ENCODE peak calls at places on chromosomes 5 and 9, in nine cellular contexts. One of them, this sample, is unnamed.

GRCh38 chr5:138903113-138903789 is 28.1 kb upstream of the LRRTM2 start:
- DNase-seq in uterus: no peak
- DNase-seq in A549: no peak
- DNase-seq in tibial artery: no peak
- DNase-seq in neural progenitor cell: no peak
- DNase-seq in SJSA1: no peak
- DNase-seq in osteoblast: peak; percentile 18
- DNase-seq in A673: no peak
- DNase-seq in endothelial cell of umbilical vein: peak; percentile 77
- DNase-seq in this sample: no peak

GRCh38 chr9:125099816-125100215 is 43.5 kb downstream of the SCAI start:
- DNase-seq in uterus: no peak
- DNase-seq in A549: no peak
- DNase-seq in tibial artery: no peak
- DNase-seq in neural progenitor cell: no peak
- DNase-seq in SJSA1: no peak
- DNase-seq in osteoblast: no peak
- DNase-seq in A673: no peak
- DNase-seq in endothelial cell of umbilical vein: no peak
- DNase-seq in this sample: peak; percentile 38

GRCh38 chr9:97327562-97327961 is 20.1 kb downstream of the CCDC180 start:
- DNase-seq in uterus: no peak
- DNase-seq in A549: no peak
- DNase-seq in tibial artery: no peak
- DNase-seq in neural progenitor cell: no peak
- DNase-seq in SJSA1: no peak
- DNase-seq in osteoblast: no peak
- DNase-seq in A673: no peak
- DNase-seq in endothelial cell of umbilical vein: no peak
- DNase-seq in this sample: no peak

GRCh38 chr5:105952875-105953274 is 1717.9 kb downstream of the EFNA5 start:
- DNase-seq in uterus: no peak
- DNase-seq in A549: no peak
- DNase-seq in tibial artery: no peak
- DNase-seq in neural progenitor cell: no peak
- DNase-seq in SJSA1: no peak
- DNase-seq in osteoblast: no peak
- DNase-seq in A673: peak; percentile 91
- DNase-seq in endothelial cell of umbilical vein: no peak
- DNase-seq in this sample: no peak

GRCh38 chr5:157719231-157719630 is 12.0 kb upstream of the THG1L start:
- DNase-seq in uterus: no peak
- DNase-seq in A549: no peak
- DNase-seq in tibial artery: no peak
- DNase-seq in neural progenitor cell: no peak
- DNase-seq in SJSA1: no peak
- DNase-seq in osteoblast: no peak
- DNase-seq in A673: no peak
- DNase-seq in endothelial cell of umbilical vein: no peak
- DNase-seq in this sample: no peak

GRCh38 chr9:109062543-109062942 is 49.2 kb upstream of the CTNNAL1 start:
- DNase-seq in uterus: no peak
- DNase-seq in A549: no peak
- DNase-seq in tibial artery: no peak
- DNase-seq in neural progenitor cell: no peak
- DNase-seq in SJSA1: no peak
- DNase-seq in osteoblast: no peak
- DNase-seq in A673: no peak
- DNase-seq in endothelial cell of umbilical vein: no peak
- DNase-seq in this sample: no peak

GRCh38 chr5:169906745-169907649 is 73.3 kb downstream of the INSYN2B start:
- DNase-seq in uterus: no peak
- DNase-seq in A549: no peak
- DNase-seq in tibial artery: no peak
- DNase-seq in neural progenitor cell: no peak
- DNase-seq in SJSA1: no peak
- DNase-seq in osteoblast: peak; percentile 42
- DNase-seq in A673: peak; percentile 21
- DNase-seq in endothelial cell of umbilical vein: no peak
- DNase-seq in this sample: no peak

GRCh38 chr9:131094622-131095021 is 1.7 kb upstream of the AIF1L start:
- DNase-seq in uterus: no peak
- DNase-seq in A549: no peak
- DNase-seq in tibial artery: no peak
- DNase-seq in neural progenitor cell: no peak
- DNase-seq in SJSA1: no peak
- DNase-seq in osteoblast: peak; percentile 91
- DNase-seq in A673: no peak
- DNase-seq in endothelial cell of umbilical vein: no peak
- DNase-seq in this sample: no peak

GRCh38 chr9:90107021-90107771 is 502.4 kb downstream of the GADD45G start:
- DNase-seq in uterus: peak; percentile 67
- DNase-seq in A549: peak; percentile 27
- DNase-seq in tibial artery: no peak
- DNase-seq in neural progenitor cell: no peak
- DNase-seq in SJSA1: no peak
- DNase-seq in osteoblast: no peak
- DNase-seq in A673: no peak
- DNase-seq in endothelial cell of umbilical vein: no peak
- DNase-seq in this sample: peak; percentile 45

GRCh38 chr9:130940023-130940549 is 1.0 kb upstream of the FIBCD1 start:
- DNase-seq in uterus: no peak
- DNase-seq in A549: no peak
- DNase-seq in tibial artery: no peak
- DNase-seq in neural progenitor cell: peak; percentile 53
- DNase-seq in SJSA1: no peak
- DNase-seq in osteoblast: no peak
- DNase-seq in A673: no peak
- DNase-seq in endothelial cell of umbilical vein: no peak
- DNase-seq in this sample: no peak

GRCh38 chr5:153775923-153776322 is 262.8 kb downstream of the FAM114A2 start:
- DNase-seq in uterus: no peak
- DNase-seq in A549: no peak
- DNase-seq in tibial artery: no peak
- DNase-seq in neural progenitor cell: no peak
- DNase-seq in SJSA1: no peak
- DNase-seq in osteoblast: no peak
- DNase-seq in A673: no peak
- DNase-seq in endothelial cell of umbilical vein: no peak
- DNase-seq in this sample: no peak

GRCh38 chr9:14775917-14776316 is 53.4 kb upstream of the CER1 start:
- DNase-seq in uterus: no peak
- DNase-seq in A549: no peak
- DNase-seq in tibial artery: no peak
- DNase-seq in neural progenitor cell: no peak
- DNase-seq in SJSA1: no peak
- DNase-seq in osteoblast: no peak
- DNase-seq in A673: no peak
- DNase-seq in endothelial cell of umbilical vein: no peak
- DNase-seq in this sample: no peak

GRCh38 chr5:96384353-96384752 is 48.7 kb downstream of the PCSK1 start:
- DNase-seq in uterus: no peak
- DNase-seq in A549: peak; percentile 35
- DNase-seq in tibial artery: peak; percentile 59
- DNase-seq in neural progenitor cell: no peak
- DNase-seq in SJSA1: peak; percentile 50
- DNase-seq in osteoblast: peak; percentile 69
- DNase-seq in A673: no peak
- DNase-seq in endothelial cell of umbilical vein: peak; percentile 83
- DNase-seq in this sample: no peak

GRCh38 chr5:151080620-151081425 is at the start of gene TNIP1:
- DNase-seq in uterus: peak; percentile 96
- DNase-seq in A549: peak; percentile 88
- DNase-seq in tibial artery: peak; percentile 89
- DNase-seq in neural progenitor cell: peak; percentile 87
- DNase-seq in SJSA1: peak; percentile 99
- DNase-seq in osteoblast: peak; percentile 99
- DNase-seq in A673: peak; percentile 84
- DNase-seq in endothelial cell of umbilical vein: peak; percentile 92
- DNase-seq in this sample: peak; percentile 95

GRCh38 chr9:134611046-134611445 is 30.6 kb upstream of the COL5A1 start:
- DNase-seq in uterus: no peak
- DNase-seq in A549: no peak
- DNase-seq in tibial artery: no peak
- DNase-seq in neural progenitor cell: no peak
- DNase-seq in SJSA1: no peak
- DNase-seq in osteoblast: no peak
- DNase-seq in A673: no peak
- DNase-seq in endothelial cell of umbilical vein: no peak
- DNase-seq in this sample: no peak

GRCh38 chr9:136854842-136855460 is 2.8 kb downstream of the MAMDC4 start:
- DNase-seq in uterus: peak; percentile 15
- DNase-seq in A549: no peak
- DNase-seq in tibial artery: no peak
- DNase-seq in neural progenitor cell: no peak
- DNase-seq in SJSA1: no peak
- DNase-seq in osteoblast: peak; percentile 67
- DNase-seq in A673: no peak
- DNase-seq in endothelial cell of umbilical vein: no peak
- DNase-seq in this sample: no peak

GRCh38 chr5:591746-592145 is 20.4 kb upstream of the CEP72 start:
- DNase-seq in uterus: no peak
- DNase-seq in A549: no peak
- DNase-seq in tibial artery: peak; percentile 15
- DNase-seq in neural progenitor cell: no peak
- DNase-seq in SJSA1: peak; percentile 33
- DNase-seq in osteoblast: no peak
- DNase-seq in A673: no peak
- DNase-seq in endothelial cell of umbilical vein: no peak
- DNase-seq in this sample: no peak

GRCh38 chr5:127529904-127530682 is 12.7 kb downstream of the PRRC1 start:
- DNase-seq in uterus: no peak
- DNase-seq in A549: no peak
- DNase-seq in tibial artery: no peak
- DNase-seq in neural progenitor cell: no peak
- DNase-seq in SJSA1: no peak
- DNase-seq in osteoblast: no peak
- DNase-seq in A673: no peak
- DNase-seq in endothelial cell of umbilical vein: no peak
- DNase-seq in this sample: no peak

GRCh38 chr9:89538874-89539273 is 41.0 kb upstream of the SEMA4D start:
- DNase-seq in uterus: no peak
- DNase-seq in A549: no peak
- DNase-seq in tibial artery: no peak
- DNase-seq in neural progenitor cell: no peak
- DNase-seq in SJSA1: no peak
- DNase-seq in osteoblast: no peak
- DNase-seq in A673: no peak
- DNase-seq in endothelial cell of umbilical vein: no peak
- DNase-seq in this sample: no peak

DNA sequence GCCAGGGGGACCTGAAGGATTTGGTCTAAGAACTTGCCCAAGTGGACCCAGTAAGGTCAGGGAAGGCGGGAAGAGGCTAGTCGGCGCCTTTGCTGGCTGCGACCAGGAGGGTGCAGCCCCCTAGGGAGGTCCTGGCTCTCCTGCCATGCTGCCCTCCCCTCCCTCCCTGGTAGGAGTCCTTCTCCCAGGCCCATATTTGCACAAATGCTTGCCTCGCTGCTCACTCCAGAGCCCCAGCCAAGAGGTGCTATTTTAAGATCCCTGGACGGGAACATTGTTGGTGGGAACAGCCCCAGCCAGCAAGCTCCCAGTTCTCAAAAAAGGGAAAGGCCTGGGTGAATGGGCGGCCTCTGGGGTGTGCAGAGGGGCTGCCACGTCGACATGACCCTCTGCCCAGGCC is 4.3 kb upstream of the IL17B start:
- DNase-seq in uterus: peak; percentile 82
- DNase-seq in A549: no peak
- DNase-seq in tibial artery: peak; percentile 75
- DNase-seq in neural progenitor cell: no peak
- DNase-seq in SJSA1: no peak
- DNase-seq in osteoblast: peak; percentile 92
- DNase-seq in A673: no peak
- DNase-seq in endothelial cell of umbilical vein: no peak
- DNase-seq in this sample: no peak
- H3K27ac ChIP-seq in uterus: peak overlapping the region; percentile 95
- H3K27ac ChIP-seq in A549: no peak overlapping the region
- H3K27ac ChIP-seq in tibial artery: peak overlapping the region; percentile 93
- H3K27ac ChIP-seq in neural progenitor cell: no peak overlapping the region
- H3K27ac ChIP-seq in SJSA1: no peak overlapping the region
- H3K27ac ChIP-seq in osteoblast: peak overlapping the region; percentile 11
- H3K27ac ChIP-seq in A673: no peak overlapping the region
- H3K27ac ChIP-seq in endothelial cell of umbilical vein: no peak overlapping the region
- H3K27ac ChIP-seq in this sample: peak overlapping the region; percentile 29

GRCh38 chr9:127778280-127779135 is at the start of gene SH2D3C:
- DNase-seq in uterus: no peak
- DNase-seq in A549: no peak
- DNase-seq in tibial artery: no peak
- DNase-seq in neural progenitor cell: no peak
- DNase-seq in SJSA1: no peak
- DNase-seq in osteoblast: no peak
- DNase-seq in A673: no peak
- DNase-seq in endothelial cell of umbilical vein: no peak
- DNase-seq in this sample: no peak
- H3K4me1 ChIP-seq in uterus: no peaks in the 10 kb centered on the region
- H3K4me1 ChIP-seq in A549: peaks cover 9% of the 10 kb centered on the region
- H3K4me1 ChIP-seq in tibial artery: no peaks in the 10 kb centered on the region
- H3K4me1 ChIP-seq in neural progenitor cell: peaks cover 12% of the 10 kb centered on the region
- H3K4me1 ChIP-seq in SJSA1: no peaks in the 10 kb centered on the region
- H3K4me1 ChIP-seq in osteoblast: no peaks in the 10 kb centered on the region
- H3K4me1 ChIP-seq in A673: no peaks in the 10 kb centered on the region
- H3K4me1 ChIP-seq in endothelial cell of umbilical vein: peaks cover 21% of the 10 kb centered on the region
- H3K4me1 ChIP-seq in this sample: peaks cover 7% of the 10 kb centered on the region

DNA sequence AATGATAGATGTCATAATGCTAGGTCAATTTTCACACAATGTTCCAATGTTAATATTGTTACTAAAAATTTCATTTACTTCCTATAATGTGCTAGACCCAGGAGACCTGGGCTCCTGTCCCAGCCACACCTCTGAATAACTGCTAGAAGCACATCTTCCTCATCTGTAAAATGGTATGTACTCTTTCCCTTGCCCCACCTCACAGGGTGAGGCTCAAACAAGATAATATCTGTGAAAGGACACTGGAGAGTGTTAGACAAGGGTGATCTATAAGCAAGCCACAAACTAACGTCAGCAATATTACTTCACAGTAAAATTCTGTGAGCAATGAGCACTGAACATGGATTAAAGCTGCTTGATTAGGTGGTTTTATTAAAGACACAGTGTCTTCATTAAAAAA is 186.4 kb downstream of the EPB41L4A start:
- DNase-seq in uterus: no peak
- DNase-seq in A549: no peak
- DNase-seq in tibial artery: no peak
- DNase-seq in neural progenitor cell: no peak
- DNase-seq in SJSA1: no peak
- DNase-seq in osteoblast: no peak
- DNase-seq in A673: no peak
- DNase-seq in endothelial cell of umbilical vein: no peak
- DNase-seq in this sample: no peak
- H3K27ac ChIP-seq in uterus: no peak overlapping the region
- H3K27ac ChIP-seq in A549: peak overlapping the region; percentile 50
- H3K27ac ChIP-seq in tibial artery: no peak overlapping the region
- H3K27ac ChIP-seq in neural progenitor cell: no peak overlapping the region
- H3K27ac ChIP-seq in SJSA1: no peak overlapping the region
- H3K27ac ChIP-seq in osteoblast: no peak overlapping the region
- H3K27ac ChIP-seq in A673: no peak overlapping the region
- H3K27ac ChIP-seq in endothelial cell of umbilical vein: no peak overlapping the region
- H3K27ac ChIP-seq in this sample: no peak overlapping the region

DNA sequence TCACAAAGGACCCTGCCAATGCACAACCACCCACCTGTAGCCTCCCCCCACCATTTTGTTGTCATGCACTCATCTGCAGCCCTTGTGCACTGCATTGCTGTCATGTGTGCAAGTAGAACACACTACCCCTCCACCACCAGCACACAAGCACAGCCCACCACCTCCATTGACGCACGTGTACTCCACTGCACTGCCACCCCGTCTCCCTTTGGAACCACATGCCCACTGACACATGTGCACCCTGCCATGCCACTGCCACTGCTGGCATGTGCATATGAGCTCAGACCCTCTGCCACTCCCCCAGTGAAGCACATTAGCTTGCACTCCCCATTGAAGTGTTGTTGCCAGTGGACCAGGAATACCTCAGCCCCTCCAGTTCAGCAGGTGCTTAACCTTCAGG is 530.3 kb upstream of the ACO1 start:
- DNase-seq in uterus: no peak
- DNase-seq in A549: no peak
- DNase-seq in tibial artery: no peak
- DNase-seq in neural progenitor cell: no peak
- DNase-seq in SJSA1: no peak
- DNase-seq in osteoblast: no peak
- DNase-seq in A673: no peak
- DNase-seq in endothelial cell of umbilical vein: no peak
- DNase-seq in this sample: no peak
- H3K4me1 ChIP-seq in uterus: no peaks in the 10 kb centered on the region
- H3K4me1 ChIP-seq in A549: no peaks in the 10 kb centered on the region
- H3K4me1 ChIP-seq in tibial artery: no peaks in the 10 kb centered on the region
- H3K4me1 ChIP-seq in neural progenitor cell: no peaks in the 10 kb centered on the region
- H3K4me1 ChIP-seq in SJSA1: no peaks in the 10 kb centered on the region
- H3K4me1 ChIP-seq in osteoblast: no peaks in the 10 kb centered on the region
- H3K4me1 ChIP-seq in A673: no peaks in the 10 kb centered on the region
- H3K4me1 ChIP-seq in endothelial cell of umbilical vein: no peaks in the 10 kb centered on the region
- H3K4me1 ChIP-seq in this sample: no peaks in the 10 kb centered on the region